ENCODE peak calls at places on chromosome 2, in five cellular contexts. A is MCF 10A, E is endothelial cell of umbilical vein, Q is mesothelial cell of epicardium, W is left ventricle myocardium inferior. V is an unnamed sample.

GRCh38 chr2:71069376-71069775 is 928 bp downstream of the NAGK start:
- DNase-seq in A (no peak), E (peak), Q (no peak), W (no peak), V (no peak)

GRCh38 chr2:111972955-111973565 is 74.7 kb downstream of the MERTK start:
- DNase-seq in A (peak), E (no peak), Q (no peak), W (no peak), V (no peak)

GRCh38 chr2:11398710-11399109 is 54.3 kb upstream of the ROCK2 start:
- DNase-seq in A (no peak), E (no peak), Q (no peak), W (peak), V (no peak)

GRCh38 chr2:170886391-170886790 is 42.7 kb upstream of the GORASP2 start:
- DNase-seq in A (peak), E (no peak), Q (no peak), W (no peak), V (no peak)

GRCh38 chr2:50611261-50612020 is 420.5 kb downstream of the NRXN1 start:
- DNase-seq in A (no peak), E (no peak), Q (no peak), W (no peak), V (no peak)

GRCh38 chr2:751474-751873 is 74.3 kb upstream of the TMEM18 start:
- DNase-seq in A (no peak), E (no peak), Q (no peak), W (no peak), V (no peak)

GRCh38 chr2:223642496-223642895 is 40.3 kb upstream of the SCG2 start:
- DNase-seq in A (peak), E (no peak), Q (no peak), W (no peak), V (no peak)

GRCh38 chr2:109238580-109238979 is 109.6 kb downstream of the SH3RF3 start:
- DNase-seq in A (peak), E (peak), Q (no peak), W (peak), V (peak)

GRCh38 chr2:29879456-29879855 is 41.9 kb downstream of the ALK start:
- DNase-seq in A (no peak), E (no peak), Q (no peak), W (no peak), V (no peak)

GRCh38 chr2:201909961-201910361 is 103.6 kb downstream of the CDK15 start:
- DNase-seq in A (no peak), E (no peak), Q (no peak), W (no peak), V (no peak)

GRCh38 chr2:202519453-202519852 is 115.3 kb upstream of the FAM117B start:
- DNase-seq in A (no peak), E (no peak), Q (no peak), W (no peak), V (no peak)

GRCh38 chr2:112032615-112033457 is 22.2 kb upstream of the TMEM87B start:
- DNase-seq in A (peak), E (peak), Q (no peak), W (no peak), V (peak)

GRCh38 chr2:176854878-176855277 is 357.7 kb upstream of the HNRNPA3 start:
- DNase-seq in A (no peak), E (no peak), Q (no peak), W (no peak), V (no peak)

GRCh38 chr2:128490321-128490720 is 171.7 kb upstream of the HS6ST1 start:
- DNase-seq in A (no peak), E (no peak), Q (no peak), W (no peak), V (no peak)

GRCh38 chr2:142315353-142315752 is 184.5 kb upstream of the LRP1B start:
- DNase-seq in A (no peak), E (no peak), Q (no peak), W (no peak), V (no peak)

GRCh38 chr2:216104691-216105090 is 4.5 kb upstream of the XRCC5 start:
- DNase-seq in A (no peak), E (no peak), Q (no peak), W (no peak), V (no peak)

GRCh38 chr2:179263460-179264237 is 983 bp downstream of the SESTD1 start:
- DNase-seq in A (peak), E (peak), Q (peak), W (peak), V (peak)

GRCh38 chr2:127683766-127684165 is 8.4 kb upstream of the LIMS2 start:
- DNase-seq in A (no peak), E (peak), Q (no peak), W (no peak), V (no peak)

GRCh38 chr2:27379840-27380625 is 501 bp downstream of the ZNF513 start:
- DNase-seq in A (peak), E (peak), Q (no peak), W (peak), V (peak)

GRCh38 chr2:102030855-102031527 is 39.2 kb downstream of the IL1R2 start:
- DNase-seq in A (no peak), E (no peak), Q (no peak), W (no peak), V (no peak)

GRCh38 chr2:143841935-143842334 is 678.0 kb downstream of the ZEB2 start:
- DNase-seq in A (no peak), E (peak), Q (no peak), W (no peak), V (no peak)

GRCh38 chr2:169002151-169002738 is 28.9 kb downstream of the ABCB11 start:
- DNase-seq in A (no peak), E (peak), Q (no peak), W (no peak), V (no peak)

GRCh38 chr2:96730212-96730611 is 9.7 kb downstream of the LMAN2L start:
- DNase-seq in A (peak), E (no peak), Q (no peak), W (no peak), V (no peak)

GRCh38 chr2:105747997-105748396 is 3.3 kb downstream of the NCK2 start:
- DNase-seq in A (no peak), E (no peak), Q (no peak), W (no peak), V (peak)

GRCh38 chr2:72895759-72896281 is 8.6 kb downstream of the SPR start:
- DNase-seq in A (no peak), E (peak), Q (no peak), W (no peak), V (peak)

GRCh38 chr2:3827673-3828575 is 124.5 kb downstream of the DCDC2C start:
- DNase-seq in A (peak), E (no peak), Q (no peak), W (no peak), V (peak)
- TF ChIP-seq CTCF in A (peak), E (peak), Q (no peak), W (peak), V (peak)

GRCh38 chr2:3302751-3303582 is 74.7 kb downstream of the EIPR1 start:
- DNase-seq in A (no peak), E (no peak), Q (no peak), W (no peak), V (no peak)
- TF ChIP-seq CTCF in A (no peak), E (no peak), Q (no peak), W (no peak), V (no peak)

GRCh38 chr2:161136696-161137324 is 23.4 kb upstream of the TANK start:
- DNase-seq in A (no peak), E (peak), Q (no peak), W (no peak), V (no peak)
- TF ChIP-seq CTCF in A (no peak), E (no peak), Q (no peak), W (no peak), V (no peak)

DNA sequence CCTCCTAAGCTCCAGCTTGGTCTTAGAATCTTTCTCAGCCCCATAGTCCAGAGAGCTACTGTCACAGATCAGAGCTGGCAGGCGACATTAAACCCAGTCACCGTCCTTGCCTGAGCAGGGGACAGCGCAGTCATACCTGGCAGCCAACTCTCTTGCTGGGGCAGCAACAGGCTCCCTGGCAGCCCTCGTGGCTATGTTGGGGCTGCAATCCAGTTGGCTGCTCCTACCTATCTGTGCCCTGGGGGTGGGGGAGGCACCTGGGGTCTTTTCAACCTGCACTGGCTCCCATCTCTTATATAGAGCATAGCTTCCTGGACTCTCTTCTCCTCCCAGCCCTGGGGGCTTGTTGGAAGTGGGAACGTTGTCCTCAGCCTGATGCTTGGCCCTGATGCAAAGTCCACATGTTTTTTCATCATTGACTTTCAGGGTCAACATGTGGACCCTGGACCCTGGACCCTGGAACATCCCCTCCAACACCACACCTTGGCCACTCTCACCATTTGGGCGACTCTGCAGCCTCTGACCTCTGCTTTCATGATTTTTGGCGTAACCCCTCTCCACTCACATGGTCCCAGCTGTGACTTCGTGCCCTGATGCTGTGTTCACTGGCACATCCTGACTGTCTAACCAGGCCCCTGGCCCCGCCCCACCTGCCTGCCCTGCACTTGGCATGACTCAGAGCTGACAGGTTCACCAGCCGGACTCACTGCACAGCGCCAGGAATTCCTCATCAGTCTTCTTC is 45.6 kb downstream of the ATOH8 start:
- DNase-seq in A (peak), E (no peak), Q (no peak), W (no peak), V (no peak)
- TF ChIP-seq CTCF in A (no peak), E (no peak), Q (no peak), W (no peak), V (no peak)

DNA sequence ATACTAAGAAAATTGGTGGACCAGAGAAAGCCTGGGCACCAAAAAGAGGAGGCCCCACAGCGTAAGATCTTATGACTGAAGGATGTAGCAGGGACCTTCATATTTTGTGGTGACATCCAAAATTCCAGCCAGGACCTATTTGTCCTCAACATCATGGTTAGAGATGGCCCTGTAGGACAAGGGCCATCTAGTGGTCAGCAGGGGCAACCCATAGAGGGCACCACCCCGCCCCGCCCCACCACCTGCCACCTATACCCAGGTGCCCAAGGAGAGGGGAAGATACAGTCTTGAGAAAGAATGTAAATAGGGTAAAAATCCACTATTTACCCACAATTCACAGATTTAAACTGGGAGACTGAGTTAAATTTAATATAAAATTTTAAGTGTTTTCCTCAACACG is 59.6 kb upstream of the TMEM163 start:
- DNase-seq in A (peak), E (no peak), Q (no peak), W (no peak), V (peak)
- TF ChIP-seq CTCF in A (no peak), E (peak), Q (no peak), W (peak), V (no peak)